ENCODE peak calls at places on chromosomes 7 and 10, in four cellular contexts. A, J, T and Q are unnamed samples.

GRCh38 chr7:139396323-139396951 is 36.7 kb downstream of the LUC7L2 start:
- DNase-seq in T (no peak), A (peak; percentile 30), J (no peak), Q (peak; percentile 13)

GRCh38 chr7:924541-925231 is 29.8 kb downstream of the ADAP1 start:
- DNase-seq in T (no peak), J (no peak), A (no peak), Q (peak; percentile 12)

GRCh38 chr7:50502001-50502684 is 52.0 kb upstream of the FIGNL1 start:
- DNase-seq in A (peak; percentile 96), T (peak; percentile 10), J (no peak), Q (peak; percentile 87)

GRCh38 chr10:99667108-99667751 is 7.9 kb downstream of the ENTPD7 start:
- DNase-seq in J (no peak), A (peak; percentile 89), T (no peak), Q (peak; percentile 92)

GRCh38 chr10:66215005-66215404 is 710.8 kb upstream of the LRRTM3 start:
- DNase-seq in J (no peak), T (peak; percentile 42), A (no peak), Q (peak; percentile 0)

GRCh38 chr10:80741278-80741677 is 203.6 kb downstream of the SH2D4B start:
- DNase-seq in J (no peak), A (no peak), T (no peak), Q (no peak)

GRCh38 chr7:145534301-145534700 is 582.3 kb upstream of the CNTNAP2 start:
- DNase-seq in A (no peak), J (no peak), T (no peak), Q (no peak)

GRCh38 chr7:96596120-96596826 is 113.4 kb downstream of the SEM1 start:
- DNase-seq in A (peak; percentile 7), T (peak; percentile 75), J (no peak), Q (no peak)

GRCh38 chr10:35386594-35387174 is 50.4 kb downstream of the CCNY start:
- DNase-seq in A (peak; percentile 37), J (no peak), T (no peak), Q (peak; percentile 37)

GRCh38 chr10:58755688-58756087 is 243.0 kb downstream of the BICC1 start:
- DNase-seq in J (no peak), T (peak; percentile 9), A (peak; percentile 70), Q (peak; percentile 68)

GRCh38 chr10:113499066-113499465 is 53.8 kb upstream of the HABP2 start:
- DNase-seq in T (no peak), J (no peak), A (no peak), Q (no peak)

GRCh38 chr7:102097601-102098161 is 189.0 kb upstream of the SH2B2 start:
- DNase-seq in T (no peak), A (no peak), J (no peak), Q (peak; percentile 14)

GRCh38 chr7:155426543-155427410 is 31.2 kb upstream of the EN2 start:
- DNase-seq in T (no peak), A (no peak), J (no peak), Q (no peak)

GRCh38 chr10:109259293-109259692 is 664.0 kb downstream of the XPNPEP1 start:
- DNase-seq in T (no peak), J (no peak), A (peak; percentile 72), Q (peak; percentile 78)

GRCh38 chr10:113589225-113589770 is 36.4 kb downstream of the HABP2 start:
- DNase-seq in A (no peak), J (no peak), T (no peak), Q (no peak)

GRCh38 chr10:29127731-29128130 is 161.1 kb upstream of the LYZL1 start:
- DNase-seq in T (peak; percentile 90), A (no peak), J (no peak), Q (no peak)

GRCh38 chr10:29131952-29132820 is 156.7 kb upstream of the LYZL1 start:
- DNase-seq in J (no peak), A (peak; percentile 70), T (no peak), Q (peak; percentile 19)

GRCh38 chr10:29132821-29133156 is 156.1 kb upstream of the LYZL1 start:
- DNase-seq in J (no peak), T (peak; percentile 30), A (no peak), Q (no peak)

GRCh38 chr10:29127037-29127436 is 161.8 kb upstream of the LYZL1 start:
- DNase-seq in J (no peak), A (no peak), T (peak; percentile 63), Q (no peak)

DNA sequence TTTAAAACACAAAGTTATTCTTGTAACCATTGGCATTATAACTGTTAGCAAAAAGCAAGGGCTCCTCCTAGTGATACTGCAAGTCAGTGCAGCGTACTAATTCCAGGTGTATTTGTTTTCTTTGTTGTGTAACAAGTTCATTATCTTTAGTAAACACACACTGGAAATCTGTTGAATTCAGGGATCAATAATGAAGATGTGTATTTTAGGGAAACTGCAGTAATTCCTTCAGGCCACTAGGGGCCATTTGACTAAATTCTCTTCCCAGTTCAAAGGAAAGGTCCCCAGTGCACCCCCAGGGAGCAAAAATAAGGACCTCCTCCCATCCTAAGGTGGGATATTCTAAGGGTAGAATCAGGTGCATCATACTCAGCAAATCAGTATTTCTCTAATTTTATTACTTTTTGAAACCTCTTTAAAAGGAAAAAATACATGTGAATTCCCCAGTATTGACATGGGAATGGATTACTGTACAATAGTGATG is 158.6 kb upstream of the LYZL1 start:
- DNase-seq in T (peak; percentile 86), J (no peak), A (peak; percentile 56), Q (peak; percentile 51)
- H2BK120ac ChIP-seq in T (no peak overlapping the region), J (no peak overlapping the region), A (no peak overlapping the region), Q (no peak overlapping the region)

GRCh38 chr7:24742764-24743163 is 14.5 kb downstream of the GSDME start:
- DNase-seq in T (no peak), A (no peak), J (no peak), Q (no peak)

GRCh38 chr7:24741691-24742639 is 15.3 kb downstream of the GSDME start:
- DNase-seq in T (peak; percentile 28), J (no peak), A (peak; percentile 83), Q (peak; percentile 99)

GRCh38 chr7:24738577-24738976 is 18.7 kb downstream of the GSDME start:
- DNase-seq in J (no peak), T (no peak), A (no peak), Q (no peak)

GRCh38 chr7:24739306-24739705 is 18.0 kb downstream of the GSDME start:
- DNase-seq in J (no peak), A (no peak), T (no peak), Q (no peak)

DNA sequence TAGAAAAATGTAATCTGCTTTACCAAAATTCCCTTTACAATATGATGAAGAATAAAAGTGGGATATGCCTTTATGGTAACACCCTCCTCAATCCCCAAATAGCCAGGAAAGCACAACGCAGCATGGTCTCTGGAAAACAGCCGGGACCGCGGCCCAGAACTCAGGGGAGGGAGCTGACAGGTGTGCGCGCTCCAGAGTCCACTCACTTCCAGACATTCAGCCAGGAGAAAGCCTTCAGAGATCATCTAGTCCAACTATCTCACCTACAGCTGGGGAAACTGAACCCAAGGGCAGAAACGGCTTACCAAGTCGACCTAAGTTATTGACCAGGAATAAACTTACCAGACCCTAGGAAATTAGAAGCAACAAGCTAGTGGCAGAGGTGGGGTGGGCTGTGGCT is 16.4 kb downstream of the GSDME start:
- DNase-seq in A (no peak), J (no peak), T (no peak), Q (no peak)
- H2BK120ac ChIP-seq in A (no peak overlapping the region), J (no peak overlapping the region), T (no peak overlapping the region), Q (peak overlapping the region; percentile 89)

DNA sequence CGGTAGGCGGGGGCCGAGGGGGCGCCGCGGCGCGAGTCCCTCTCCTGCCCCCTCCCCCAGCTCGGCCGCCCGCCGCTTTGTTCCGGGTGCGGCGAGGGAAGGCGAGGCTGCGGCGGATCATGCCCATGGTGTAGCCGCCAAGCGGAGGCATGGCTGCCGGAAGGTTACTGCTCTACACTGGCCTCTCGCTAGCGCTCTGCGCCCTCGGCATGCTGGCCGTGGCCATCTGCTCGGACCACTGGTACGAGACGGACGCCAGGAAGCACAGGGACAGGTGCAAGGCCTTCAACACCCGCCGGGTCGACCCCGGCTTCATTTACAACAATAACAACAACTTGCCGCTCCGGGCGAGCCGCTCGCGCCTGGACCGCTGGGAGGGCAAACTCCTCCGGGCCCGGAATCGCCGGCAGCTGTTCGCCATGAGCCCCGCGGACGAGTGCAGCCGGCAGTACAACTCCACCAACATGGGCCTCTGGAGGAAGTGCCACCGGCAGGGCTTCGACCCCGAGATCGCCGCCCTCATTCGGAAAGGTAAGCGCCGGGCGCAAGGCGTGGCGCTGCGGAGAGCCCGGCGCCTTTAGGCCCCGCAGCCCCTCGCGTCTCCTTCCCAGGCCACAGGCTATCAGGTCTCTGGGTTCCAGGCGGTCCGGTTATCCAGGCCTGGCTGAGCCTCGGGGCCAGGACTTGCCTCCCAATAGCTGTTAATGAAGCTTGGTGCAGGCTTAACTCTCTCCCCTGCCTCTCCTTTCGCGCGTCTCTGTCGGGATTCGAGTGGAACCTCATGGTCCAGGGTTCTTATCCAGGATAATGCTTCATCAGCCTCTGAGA is 512 bp downstream of the TMEM178B start:
- DNase-seq in J (no peak), A (peak; percentile 16), T (peak; percentile 59), Q (no peak)
- H2BK120ac ChIP-seq in J (no peak overlapping the region), A (no peak overlapping the region), T (no peak overlapping the region), Q (no peak overlapping the region)

GRCh38 chr7:151043959-151044358 is 4.4 kb upstream of the ASIC3 start:
- DNase-seq in J (no peak), T (no peak), A (no peak), Q (no peak)

GRCh38 chr7:151039850-151040548 is 8.3 kb upstream of the ASIC3 start:
- DNase-seq in A (no peak), T (no peak), J (no peak), Q (no peak)

GRCh38 chr7:151045262-151045661 is 3.1 kb upstream of the ASIC3 start:
- DNase-seq in J (no peak), A (no peak), T (no peak), Q (no peak)

GRCh38 chr7:151038951-151039849 is 9.1 kb upstream of the ASIC3 start:
- DNase-seq in T (peak; percentile 73), J (no peak), A (peak; percentile 99), Q (peak; percentile 91)

GRCh38 chr7:151040616-151041375 is 7.5 kb upstream of the ASIC3 start:
- DNase-seq in J (no peak), A (no peak), T (no peak), Q (no peak)
- H2BK120ac ChIP-seq in J (no peak overlapping the region), A (no peak overlapping the region), T (no peak overlapping the region), Q (no peak overlapping the region)